ENCODE peak calls at places on chromosomes 1 and 21, in nine cellular contexts. J, O, Y, Q, C, I, L, B and G are unnamed samples.

GRCh38 chr1:72568113-72568512 is 285.8 kb upstream of the NEGR1 start:
- DNase-seq in J (no peak), O (no peak), Y (no peak), Q (no peak), C (no peak), I (no peak), L (no peak), B (no peak), G (no peak)

GRCh38 chr1:108816049-108816882 is 40.6 kb downstream of the AKNAD1 start:
- DNase-seq in J (no peak), O (no peak), Y (no peak), Q (peak), C (no peak), I (no peak), L (peak), B (peak), G (peak)

GRCh38 chr1:221149111-221149510 is 269.9 kb downstream of the HLX start:
- DNase-seq in J (no peak), O (no peak), Y (no peak), Q (no peak), C (no peak), I (no peak), L (no peak), B (peak), G (no peak)

GRCh38 chr1:213366141-213366831 is 315.2 kb downstream of the RPS6KC1 start:
- DNase-seq in J (no peak), O (no peak), Y (no peak), Q (no peak), C (no peak), I (no peak), L (no peak), B (no peak), G (no peak)

GRCh38 chr1:96756789-96757188 is 35.2 kb downstream of the PTBP2 start:
- DNase-seq in J (no peak), O (no peak), Y (no peak), Q (no peak), C (no peak), I (no peak), L (no peak), B (no peak), G (no peak)

GRCh38 chr1:23101101-23101827 is 67.4 kb downstream of the LUZP1 start:
- DNase-seq in J (no peak), O (no peak), Y (no peak), Q (no peak), C (no peak), I (no peak), L (peak), B (peak), G (no peak)

GRCh38 chr21:33069994-33070811 is at the start of gene OLIG1:
- DNase-seq in J (peak), O (no peak), Y (no peak), Q (peak), C (peak), I (peak), L (peak), B (no peak), G (peak)

GRCh38 chr1:155305881-155306391 is 2.7 kb upstream of the FDPS start:
- DNase-seq in J (no peak), O (no peak), Y (no peak), Q (no peak), C (no peak), I (no peak), L (peak), B (no peak), G (no peak)

GRCh38 chr1:245718123-245718522 is 563.3 kb downstream of the KIF26B start:
- DNase-seq in J (no peak), O (no peak), Y (no peak), Q (no peak), C (no peak), I (no peak), L (no peak), B (no peak), G (no peak)

GRCh38 chr1:94095744-94096469 is 25.0 kb downstream of the ABCA4 start:
- DNase-seq in J (no peak), O (no peak), Y (no peak), Q (no peak), C (no peak), I (no peak), L (peak), B (no peak), G (no peak)

GRCh38 chr1:184494929-184495328 is 108.1 kb downstream of the C1orf21 start:
- DNase-seq in J (no peak), O (no peak), Y (no peak), Q (no peak), C (no peak), I (no peak), L (no peak), B (no peak), G (no peak)

GRCh38 chr1:42618866-42619265 is 39.4 kb upstream of the PPIH start:
- DNase-seq in J (no peak), O (no peak), Y (no peak), Q (no peak), C (no peak), I (no peak), L (no peak), B (peak), G (no peak)

GRCh38 chr1:109425902-109426277 is 358 bp downstream of the PSMA5 start:
- DNase-seq in J (peak), O (peak), Y (peak), Q (no peak), C (peak), I (peak), L (peak), B (peak), G (no peak)

GRCh38 chr1:183776731-183777130 is 28.2 kb upstream of the RGL1 start:
- DNase-seq in J (no peak), O (no peak), Y (no peak), Q (no peak), C (no peak), I (no peak), L (no peak), B (peak), G (no peak)

GRCh38 chr1:211610779-211611556 is 32.0 kb upstream of the SLC30A1 start:
- DNase-seq in J (no peak), O (no peak), Y (no peak), Q (no peak), C (no peak), I (no peak), L (no peak), B (no peak), G (no peak)

GRCh38 chr1:180248731-180249681 is 18.9 kb downstream of the LHX4 start:
- DNase-seq in J (no peak), O (no peak), Y (no peak), Q (peak), C (peak), I (no peak), L (no peak), B (no peak), G (no peak)

GRCh38 chr21:34354836-34355235 is 9.0 kb upstream of the KCNE2 start:
- DNase-seq in J (no peak), O (no peak), Y (no peak), Q (no peak), C (no peak), I (no peak), L (no peak), B (no peak), G (no peak)

GRCh38 chr1:35915693-35916092 is 15.2 kb upstream of the AGO3 start:
- DNase-seq in J (no peak), O (no peak), Y (no peak), Q (no peak), C (no peak), I (no peak), L (peak), B (no peak), G (no peak)

GRCh38 chr21:29669416-29669815 is 270.4 kb downstream of the GRIK1 start:
- DNase-seq in J (no peak), O (no peak), Y (no peak), Q (no peak), C (no peak), I (no peak), L (no peak), B (no peak), G (no peak)

GRCh38 chr1:26278303-26278702 is 1.6 kb upstream of the SH3BGRL3 start:
- DNase-seq in J (peak), O (no peak), Y (no peak), Q (no peak), C (no peak), I (no peak), L (peak), B (no peak), G (peak)

GRCh38 chr1:12478612-12478985 is 139.4 kb downstream of the DHRS3 start:
- DNase-seq in J (peak), O (peak), Y (peak), Q (no peak), C (peak), I (no peak), L (no peak), B (no peak), G (no peak)

GRCh38 chr1:48581256-48581655 is 109.3 kb upstream of the SPATA6 start:
- DNase-seq in J (no peak), O (no peak), Y (no peak), Q (no peak), C (no peak), I (no peak), L (no peak), B (no peak), G (no peak)

GRCh38 chr1:24481098-24481497 is 21.5 kb upstream of the RCAN3 start:
- DNase-seq in J (peak), O (peak), Y (peak), Q (no peak), C (peak), I (peak), L (no peak), B (no peak), G (no peak)

GRCh38 chr1:182965861-182966260 is 12.9 kb upstream of the SHCBP1L start:
- DNase-seq in J (no peak), O (no peak), Y (no peak), Q (no peak), C (no peak), I (no peak), L (no peak), B (no peak), G (no peak)

GRCh38 chr1:247362074-247362597 is 30.5 kb upstream of the ZNF496 start:
- DNase-seq in J (no peak), O (no peak), Y (no peak), Q (no peak), C (no peak), I (no peak), L (no peak), B (no peak), G (no peak)

GRCh38 chr1:164343189-164343588 is 215.8 kb upstream of the PBX1 start:
- DNase-seq in J (no peak), O (no peak), Y (no peak), Q (no peak), C (no peak), I (no peak), L (no peak), B (no peak), G (no peak)

GRCh38 chr1:43968348-43968948 is 1.4 kb upstream of the DPH2 start:
- DNase-seq in J (peak), O (no peak), Y (no peak), Q (peak), C (peak), I (no peak), L (no peak), B (peak), G (no peak)

GRCh38 chr1:211520641-211521040 is 28.7 kb upstream of the RD3 start:
- DNase-seq in J (no peak), O (no peak), Y (no peak), Q (no peak), C (no peak), I (no peak), L (no peak), B (peak), G (no peak)

GRCh38 chr1:222829868-222830267 is 15.0 kb downstream of the DISP1 start:
- DNase-seq in J (no peak), O (no peak), Y (no peak), Q (no peak), C (no peak), I (no peak), L (no peak), B (peak), G (no peak)

GRCh38 chr1:184792450-184792969 is 37.9 kb upstream of the EDEM3 start:
- DNase-seq in J (peak), O (no peak), Y (no peak), Q (no peak), C (peak), I (no peak), L (peak), B (peak), G (peak)

GRCh38 chr1:217921126-217921900 is 290.2 kb downstream of the SPATA17 start:
- DNase-seq in J (no peak), O (no peak), Y (no peak), Q (no peak), C (no peak), I (no peak), L (peak), B (no peak), G (no peak)

GRCh38 chr1:180084867-180085266 is 69.8 kb upstream of the QSOX1 start:
- DNase-seq in J (no peak), O (no peak), Y (no peak), Q (no peak), C (no peak), I (no peak), L (no peak), B (no peak), G (no peak)

GRCh38 chr1:98119793-98120192 is 199.0 kb upstream of the DPYD start:
- DNase-seq in J (no peak), O (no peak), Y (no peak), Q (peak), C (no peak), I (no peak), L (peak), B (peak), G (no peak)

GRCh38 chr1:56808385-56808784 is 10.8 kb downstream of the FYB2 start:
- DNase-seq in J (no peak), O (no peak), Y (no peak), Q (no peak), C (no peak), I (no peak), L (no peak), B (no peak), G (no peak)

GRCh38 chr1:51297401-51298321 is 32.7 kb downstream of the TTC39A start:
- DNase-seq in J (no peak), O (no peak), Y (no peak), Q (no peak), C (no peak), I (no peak), L (no peak), B (no peak), G (peak)

GRCh38 chr1:38114231-38114630 is 67.6 kb upstream of the POU3F1 start:
- DNase-seq in J (peak), O (no peak), Y (no peak), Q (no peak), C (peak), I (no peak), L (peak), B (no peak), G (no peak)

GRCh38 chr21:42583150-42583991 is 69.7 kb downstream of the SLC37A1 start:
- DNase-seq in J (no peak), O (no peak), Y (no peak), Q (no peak), C (no peak), I (no peak), L (no peak), B (no peak), G (peak)

GRCh38 chr1:227396539-227397355 is 78.5 kb upstream of the CDC42BPA start:
- DNase-seq in J (no peak), O (no peak), Y (no peak), Q (no peak), C (no peak), I (no peak), L (no peak), B (peak), G (no peak)